ENCODE peak calls at places on chromosomes 3 and 15, in six cellular contexts. One of them, this sample, is unnamed.

GRCh38 chr3:52529376-52530333 is 4.0 kb downstream of the NT5DC2 start:
- DNase-seq in choroid plexus epithelial cell: peak; percentile 46
- DNase-seq in DMS53: no peak
- DNase-seq in T-helper 2 cell: no peak
- DNase-seq in pancreas: no peak
- DNase-seq in ELR: no peak
- DNase-seq in this sample: peak; percentile 69

GRCh38 chr3:40143283-40144090 is 166.0 kb upstream of the EIF1B start:
- DNase-seq in choroid plexus epithelial cell: no peak
- DNase-seq in DMS53: no peak
- DNase-seq in T-helper 2 cell: no peak
- DNase-seq in pancreas: no peak
- DNase-seq in ELR: peak; percentile 66
- DNase-seq in this sample: no peak

GRCh38 chr15:28096720-28097431 is 2.2 kb downstream of the OCA2 start:
- DNase-seq in choroid plexus epithelial cell: no peak
- DNase-seq in DMS53: peak; percentile 17
- DNase-seq in T-helper 2 cell: no peak
- DNase-seq in pancreas: no peak
- DNase-seq in ELR: peak; percentile 19
- DNase-seq in this sample: peak; percentile 15

GRCh38 chr3:101851833-101852232 is 2.5 kb downstream of the NFKBIZ start:
- DNase-seq in choroid plexus epithelial cell: no peak
- DNase-seq in DMS53: no peak
- DNase-seq in T-helper 2 cell: no peak
- DNase-seq in pancreas: no peak
- DNase-seq in ELR: no peak
- DNase-seq in this sample: no peak

GRCh38 chr3:16809482-16809881 is 75.3 kb upstream of the PLCL2 start:
- DNase-seq in choroid plexus epithelial cell: no peak
- DNase-seq in DMS53: no peak
- DNase-seq in T-helper 2 cell: no peak
- DNase-seq in pancreas: no peak
- DNase-seq in ELR: no peak
- DNase-seq in this sample: no peak

GRCh38 chr3:196186661-196187573 is 24.3 kb downstream of the ZDHHC19 start:
- DNase-seq in choroid plexus epithelial cell: no peak
- DNase-seq in DMS53: peak; percentile 70
- DNase-seq in T-helper 2 cell: no peak
- DNase-seq in pancreas: no peak
- DNase-seq in ELR: no peak
- DNase-seq in this sample: no peak

GRCh38 chr3:14819671-14820070 is 909 bp downstream of the FGD5 start:
- DNase-seq in choroid plexus epithelial cell: no peak
- DNase-seq in DMS53: no peak
- DNase-seq in T-helper 2 cell: no peak
- DNase-seq in pancreas: no peak
- DNase-seq in ELR: no peak
- DNase-seq in this sample: no peak

GRCh38 chr3:75985432-75985831 is 200.1 kb upstream of the ZNF717 start:
- DNase-seq in choroid plexus epithelial cell: peak; percentile 59
- DNase-seq in DMS53: peak; percentile 5
- DNase-seq in T-helper 2 cell: no peak
- DNase-seq in pancreas: no peak
- DNase-seq in ELR: no peak
- DNase-seq in this sample: no peak

GRCh38 chr15:66788024-66788423 is 86.0 kb downstream of the SMAD6 start:
- DNase-seq in choroid plexus epithelial cell: no peak
- DNase-seq in DMS53: no peak
- DNase-seq in T-helper 2 cell: no peak
- DNase-seq in pancreas: no peak
- DNase-seq in ELR: no peak
- DNase-seq in this sample: no peak

GRCh38 chr3:56365905-56366640 is 102.2 kb downstream of the ERC2 start:
- DNase-seq in choroid plexus epithelial cell: no peak
- DNase-seq in DMS53: no peak
- DNase-seq in T-helper 2 cell: no peak
- DNase-seq in pancreas: no peak
- DNase-seq in ELR: no peak
- DNase-seq in this sample: no peak

GRCh38 chr3:56101576-56101975 is 366.7 kb downstream of the ERC2 start:
- DNase-seq in choroid plexus epithelial cell: no peak
- DNase-seq in DMS53: no peak
- DNase-seq in T-helper 2 cell: no peak
- DNase-seq in pancreas: no peak
- DNase-seq in ELR: no peak
- DNase-seq in this sample: no peak

GRCh38 chr3:42161050-42161935 is 70.1 kb downstream of the TRAK1 start:
- DNase-seq in choroid plexus epithelial cell: peak; percentile 62
- DNase-seq in DMS53: peak; percentile 0
- DNase-seq in T-helper 2 cell: no peak
- DNase-seq in pancreas: no peak
- DNase-seq in ELR: peak; percentile 63
- DNase-seq in this sample: peak; percentile 62

GRCh38 chr3:71244153-71245051 is 339.1 kb downstream of the FOXP1 start:
- DNase-seq in choroid plexus epithelial cell: peak; percentile 84
- DNase-seq in DMS53: no peak
- DNase-seq in T-helper 2 cell: no peak
- DNase-seq in pancreas: no peak
- DNase-seq in ELR: peak; percentile 3
- DNase-seq in this sample: no peak

This sample was measured in dermis blood vessel endothelial cell.